ENCODE peak calls at places on chromosome 4, in four cellular contexts. Z is HCT116, A is H1, C is HepG2. N is an unnamed sample.

GRCh38 chr4:102036619-102037376 is 246.3 kb downstream of the BANK1 start:
- DNase-seq in C (no peak), Z (no peak), A (no peak), N (no peak)

GRCh38 chr4:145326491-145326890 is 146.1 kb upstream of the OTUD4 start:
- DNase-seq in Z (no peak), A (no peak), C (no peak), N (no peak)

GRCh38 chr4:84799318-84799717 is 167.2 kb downstream of the WDFY3 start:
- DNase-seq in Z (no peak), C (no peak), A (no peak), N (no peak)

GRCh38 chr4:101762025-101762424 is 28.5 kb upstream of the BANK1 start:
- DNase-seq in Z (no peak), C (no peak), A (no peak), N (no peak)

GRCh38 chr4:1758306-1759121 is 34.6 kb upstream of the FGFR3 start:
- DNase-seq in A (no peak), Z (no peak), C (no peak), N (no peak)

GRCh38 chr4:131052646-131053045 is 1956.7 kb downstream of the C4orf33 start:
- DNase-seq in A (no peak), Z (no peak), C (no peak), N (no peak)

GRCh38 chr4:74364649-74365491 is at the start of gene EREG:
- DNase-seq in Z (peak; percentile 74), C (no peak), A (peak; percentile 50), N (no peak)

GRCh38 chr4:77385124-77385969 is 220.3 kb upstream of the CXCL13 start:
- DNase-seq in Z (peak; percentile 54), C (peak; percentile 41), A (peak; percentile 33), N (peak; percentile 51)

GRCh38 chr4:94913316-94913715 is 155.6 kb downstream of the BMPR1B start:
- DNase-seq in C (no peak), Z (no peak), A (no peak), N (no peak)

GRCh38 chr4:185379326-185380295 is 16.1 kb downstream of the LRP2BP start:
- DNase-seq in Z (no peak), C (no peak), A (no peak), N (no peak)

GRCh38 chr4:108168672-108169562 is at the start of gene LEF1:
- DNase-seq in C (no peak), Z (no peak), A (peak; percentile 49), N (no peak)

GRCh38 chr4:31089815-31090214 is 369.6 kb downstream of the PCDH7 start:
- DNase-seq in C (no peak), A (no peak), Z (peak; percentile 97), N (no peak)

GRCh38 chr4:138204507-138204906 is 37.6 kb downstream of the SLC7A11 start:
- DNase-seq in C (peak; percentile 42), Z (no peak), A (no peak), N (no peak)

DNA sequence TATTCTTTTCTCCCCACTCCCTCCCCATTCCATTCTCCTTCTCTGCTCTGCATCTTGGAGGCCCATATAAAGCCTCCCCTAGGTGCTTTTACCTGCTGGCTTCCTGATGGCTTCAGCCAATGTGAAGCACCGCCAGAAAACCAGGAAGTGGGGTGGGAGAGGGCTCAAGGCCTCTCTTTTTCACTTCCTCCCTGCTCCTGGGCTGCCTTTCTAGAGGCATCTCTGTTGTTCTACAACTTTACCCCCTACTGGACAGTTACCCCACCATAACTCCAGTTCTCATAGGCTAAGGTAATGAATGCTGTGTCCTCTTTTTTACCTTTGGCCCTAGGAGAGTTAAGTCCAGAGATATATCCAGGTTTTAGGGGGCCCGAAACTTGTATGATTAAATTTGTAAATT is 62.4 kb upstream of the PPARGC1A start:
- DNase-seq in A (no peak), Z (no peak), C (no peak), N (no peak)
- TF ChIP-seq YY1 in A (no peak), Z (no peak), C (no peak), N (no peak)

DNA sequence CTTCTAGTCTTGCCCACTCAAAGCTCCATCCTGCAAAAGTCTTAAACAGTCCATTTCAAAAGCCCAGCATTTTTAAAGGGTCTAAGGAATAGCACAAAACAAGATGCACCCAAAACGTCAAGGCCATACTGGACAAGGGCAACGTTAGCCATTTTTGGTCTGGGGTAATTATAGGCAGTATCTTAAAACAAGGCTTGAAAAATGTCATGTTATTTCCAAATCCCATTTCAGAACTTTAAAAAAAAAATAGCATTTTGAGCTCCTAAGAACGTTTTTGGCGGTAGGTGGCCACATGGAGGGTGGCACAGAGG is 584 bp upstream of the TMEM165 start:
- DNase-seq in C (no peak), A (no peak), Z (no peak), N (no peak)
- H3K9ac ChIP-seq in C (peak overlapping the region; percentile 84), A (peak overlapping the region; percentile 50), Z (peak overlapping the region; percentile 92), N (peak overlapping the region; percentile 90)

GRCh38 chr4:71188197-71188625 is 150.6 kb upstream of the SLC4A4 start:
- DNase-seq in C (no peak), A (no peak), Z (no peak), N (no peak)
- TF ChIP-seq YY1 in C (no peak), A (no peak), Z (no peak), N (no peak)

GRCh38 chr4:160371446-160371845 is 1268.6 kb downstream of the RAPGEF2 start:
- DNase-seq in A (no peak), Z (no peak), C (no peak), N (no peak)
- H3K9ac ChIP-seq in A (no peak overlapping the region), Z (no peak overlapping the region), C (no peak overlapping the region), N (no peak overlapping the region)

GRCh38 chr4:43132010-43132582 is 239.6 kb downstream of the GRXCR1 start:
- DNase-seq in A (no peak), Z (peak; percentile 8), C (peak; percentile 42), N (peak; percentile 18)
- TF ChIP-seq YY1 in A (no peak), Z (no peak), C (no peak), N (no peak)

DNA sequence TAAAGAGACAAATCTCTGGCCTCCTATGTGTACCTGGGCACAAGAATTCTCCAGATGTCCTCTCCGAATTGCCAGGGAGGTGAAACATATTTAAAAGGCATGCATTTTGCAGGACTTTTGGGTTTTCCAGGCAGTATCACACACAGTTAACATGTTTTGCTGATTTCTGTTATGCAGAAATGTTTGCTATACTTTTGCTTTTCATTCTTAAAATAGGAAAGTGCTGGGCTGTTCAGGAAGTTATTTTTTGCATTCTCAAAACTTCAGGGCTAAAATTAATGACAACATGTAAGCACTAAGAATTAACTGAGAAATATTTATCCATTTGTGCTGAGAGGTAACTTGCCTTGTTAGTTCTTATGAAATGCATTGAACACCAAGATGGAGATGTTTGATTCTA is 390.7 kb upstream of the CTSO start:
- DNase-seq in A (no peak), C (no peak), Z (no peak), N (no peak)
- H3K9ac ChIP-seq in A (no peak overlapping the region), C (no peak overlapping the region), Z (no peak overlapping the region), N (no peak overlapping the region)

DNA sequence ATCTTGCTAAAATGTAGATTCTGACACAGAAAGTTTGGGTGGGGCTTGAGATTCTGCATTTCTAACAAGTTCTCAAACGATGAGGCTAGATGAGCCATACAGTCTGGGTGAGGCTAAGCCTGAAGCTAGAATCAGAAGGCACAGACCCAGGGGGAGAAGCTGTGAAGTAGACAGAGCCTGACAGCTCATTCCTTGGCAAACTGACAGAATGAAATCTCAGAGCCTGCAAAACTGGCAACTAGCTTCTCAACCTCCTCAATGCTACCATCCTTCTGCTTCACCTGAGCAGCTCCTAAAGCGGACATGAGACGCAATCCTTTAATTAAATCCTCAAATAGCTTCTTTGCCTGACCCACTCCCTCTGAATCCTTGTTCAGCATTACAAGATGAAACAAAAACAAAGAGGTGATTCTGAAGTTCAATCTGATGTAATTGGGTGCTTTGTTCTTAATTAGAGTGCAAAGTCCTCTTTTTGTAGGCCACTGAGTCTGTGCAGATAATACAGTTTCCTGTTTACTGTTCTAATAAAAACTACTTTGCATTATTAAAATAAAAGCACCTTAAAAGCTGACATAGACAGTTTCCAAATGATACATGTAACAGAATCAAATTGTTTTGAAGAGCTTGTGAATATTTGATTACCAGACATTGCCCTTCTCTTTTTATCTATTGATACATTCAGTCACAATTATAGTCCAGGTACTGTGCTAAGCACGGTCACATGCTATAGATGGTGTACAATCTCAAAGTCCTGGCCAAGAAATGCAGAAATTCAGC is 71.0 kb upstream of the BMP2K start:
- DNase-seq in C (peak; percentile 10), Z (no peak), A (no peak), N (no peak)
- TF ChIP-seq YY1 in C (no peak), Z (no peak), A (no peak), N (no peak)

N was measured in NT2/D1.